ENCODE peak calls at places on chromosomes 16 and 17, in seven cellular contexts. Y is heart right ventricle, B is left ventricle myocardium inferior, Q is HFF-Myc, K is astrocyte of the spinal cord, P is choroid plexus epithelial cell, D is AG10803. V is an unnamed sample.

GRCh38 chr16:74726736-74727135 is 26.1 kb upstream of the MLKL start:
- DNase-seq in Y (no peak), B (no peak), Q (no peak), K (no peak), P (peak; percentile 18), D (no peak), V (no peak)

GRCh38 chr17:72456026-72456569 is 335.3 kb downstream of the SOX9 start:
- DNase-seq in Y (no peak), B (no peak), Q (no peak), K (peak; percentile 60), P (peak; percentile 40), D (peak; percentile 33), V (peak; percentile 33)

GRCh38 chr16:71930993-71931392 is 35.7 kb downstream of the IST1 start:
- DNase-seq in Y (no peak), B (no peak), Q (no peak), K (no peak), P (no peak), D (no peak), V (no peak)

GRCh38 chr17:55691666-55692065 is 31.0 kb downstream of the TMEM100 start:
- DNase-seq in Y (no peak), B (no peak), Q (no peak), K (no peak), P (no peak), D (no peak), V (no peak)

GRCh38 chr16:11405331-11406176 is 60.3 kb downstream of the RMI2 start:
- DNase-seq in Y (no peak), B (no peak), Q (no peak), K (no peak), P (peak; percentile 38), D (no peak), V (peak; percentile 39)

GRCh38 chr17:76390003-76390421 is 5.6 kb downstream of the SPHK1 start:
- DNase-seq in Y (no peak), B (no peak), Q (no peak), K (no peak), P (no peak), D (no peak), V (no peak)

GRCh38 chr17:81484195-81484979 is 28.2 kb downstream of the ACTG1 start:
- DNase-seq in Y (peak; percentile 90), B (peak; percentile 88), Q (no peak), K (peak; percentile 73), P (peak; percentile 82), D (peak; percentile 74), V (peak; percentile 71)

GRCh38 chr17:57425903-57426574 is 169.7 kb downstream of the MSI2 start:
- DNase-seq in Y (no peak), B (no peak), Q (no peak), K (no peak), P (no peak), D (no peak), V (no peak)

GRCh38 chr17:13509561-13509960 is 92.2 kb downstream of the HS3ST3A1 start:
- DNase-seq in Y (no peak), B (no peak), Q (no peak), K (no peak), P (peak; percentile 36), D (no peak), V (no peak)

GRCh38 chr16:57859331-57859730 is 57.0 kb upstream of the KIFC3 start:
- DNase-seq in Y (no peak), B (no peak), Q (no peak), K (peak; percentile 64), P (peak; percentile 85), D (peak; percentile 10), V (peak; percentile 15)

GRCh38 chr17:45782889-45783592 is 1.1 kb upstream of the CRHR1 start:
- DNase-seq in Y (no peak), B (no peak), Q (no peak), K (no peak), P (no peak), D (no peak), V (peak; percentile 31)

GRCh38 chr17:75894049-75894742 is 2.6 kb downstream of the TRIM65 start:
- DNase-seq in Y (no peak), B (no peak), Q (no peak), K (no peak), P (no peak), D (no peak), V (peak; percentile 18)

GRCh38 chr17:57614742-57615141 is 130.4 kb downstream of the CCDC182 start:
- DNase-seq in Y (no peak), B (no peak), Q (no peak), K (no peak), P (no peak), D (no peak), V (no peak)

GRCh38 chr16:49527621-49528020 is 154.0 kb downstream of the C16orf78 start:
- DNase-seq in Y (no peak), B (no peak), Q (no peak), K (peak; percentile 7), P (peak; percentile 31), D (no peak), V (no peak)

GRCh38 chr16:49528035-49528434 is 154.4 kb downstream of the C16orf78 start:
- DNase-seq in Y (no peak), B (no peak), Q (no peak), K (peak; percentile 48), P (peak; percentile 56), D (no peak), V (no peak)

GRCh38 chr16:49529646-49530045 is 156.0 kb downstream of the C16orf78 start:
- DNase-seq in Y (no peak), B (no peak), Q (no peak), K (no peak), P (no peak), D (no peak), V (no peak)

GRCh38 chr16:49526966-49527365 is 153.4 kb downstream of the C16orf78 start:
- DNase-seq in Y (no peak), B (no peak), Q (no peak), K (no peak), P (no peak), D (no peak), V (no peak)

DNA sequence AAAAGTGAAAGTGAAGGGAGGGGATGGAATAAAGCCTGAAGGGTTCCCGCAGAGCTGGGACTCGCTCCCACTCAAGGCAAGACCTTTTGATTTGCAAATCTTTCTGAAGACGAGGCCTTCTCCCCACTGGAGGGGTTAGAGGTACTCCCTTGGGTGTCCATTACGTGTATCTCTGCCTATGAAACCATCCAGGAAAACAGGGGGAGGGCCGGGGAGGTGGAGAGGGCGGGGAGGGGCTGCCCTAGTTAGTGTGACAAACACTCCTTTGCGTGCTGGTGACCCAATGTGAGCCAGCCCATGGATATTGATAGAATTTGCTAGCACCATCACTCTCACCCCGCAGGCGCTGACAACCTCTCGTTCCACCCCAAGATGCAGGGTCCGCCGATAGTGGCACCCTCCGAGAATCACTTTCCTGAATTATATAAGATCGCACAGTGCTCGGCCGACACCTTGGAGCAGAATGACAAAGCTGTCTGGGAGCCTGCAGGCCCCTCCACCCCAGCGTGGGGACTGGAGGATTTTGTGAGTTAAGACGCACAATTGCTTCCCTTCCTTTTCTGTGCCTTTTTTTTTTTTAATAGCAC is 155.1 kb downstream of the C16orf78 start:
- DNase-seq in Y (no peak), B (no peak), Q (no peak), K (no peak), P (no peak), D (no peak), V (no peak)
- H3K4me3 ChIP-seq in Y (peak overlapping the region; percentile 45), B (peak overlapping the region; percentile 57), Q (no peak overlapping the region), K (peak overlapping the region; percentile 24), P (peak overlapping the region; percentile 54), D (peak overlapping the region; percentile 12), V (no peak overlapping the region)

DNA sequence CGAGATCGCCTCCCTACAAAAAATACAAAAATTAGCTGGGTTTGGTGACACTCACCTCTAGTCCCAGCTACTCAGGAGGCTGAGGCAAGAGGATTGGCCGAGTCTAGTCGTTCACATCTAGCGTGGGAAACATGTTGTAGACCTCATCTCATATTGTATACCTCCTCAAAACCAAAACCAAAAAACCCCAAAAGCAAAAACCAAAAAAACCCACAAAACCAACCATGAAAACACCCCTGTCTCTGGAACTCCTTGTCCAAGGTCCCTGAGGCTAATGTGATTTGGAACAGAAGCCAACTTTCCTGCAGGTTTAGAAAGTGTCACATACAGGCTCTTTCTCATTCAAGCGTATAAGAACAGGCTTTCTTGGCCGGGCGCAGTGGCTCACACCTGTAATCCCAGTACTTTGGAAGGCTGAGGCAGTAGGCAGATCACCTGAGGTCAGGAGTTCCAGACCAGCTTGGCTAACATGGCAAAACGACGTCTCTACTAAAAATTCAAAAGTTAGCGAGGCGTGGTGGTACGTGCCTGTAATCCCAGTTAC is 29.0 kb downstream of the RAB11FIP3 start:
- DNase-seq in Y (no peak), B (no peak), Q (no peak), K (no peak), P (no peak), D (no peak), V (no peak)
- TF ChIP-seq CTCF in Y (no peak), B (no peak), Q (no peak), K (no peak), P (no peak), D (no peak), V (no peak)

GRCh38 chr16:89171216-89172170 is at the start of gene CDH15:
- DNase-seq in Y (peak; percentile 90), B (peak; percentile 87), Q (peak; percentile 70), K (peak; percentile 80), P (peak; percentile 90), D (peak; percentile 78), V (peak; percentile 84)

GRCh38 chr16:89170346-89171215 is 967 bp upstream of the CDH15 start:
- DNase-seq in Y (no peak), B (no peak), Q (no peak), K (no peak), P (no peak), D (no peak), V (no peak)

GRCh38 chr16:89173629-89173921 is 2.0 kb downstream of the CDH15 start:
- DNase-seq in Y (no peak), B (no peak), Q (no peak), K (no peak), P (no peak), D (no peak), V (no peak)

GRCh38 chr16:89172901-89173628 is 1.5 kb downstream of the CDH15 start:
- DNase-seq in Y (no peak), B (no peak), Q (no peak), K (no peak), P (no peak), D (no peak), V (no peak)

DNA sequence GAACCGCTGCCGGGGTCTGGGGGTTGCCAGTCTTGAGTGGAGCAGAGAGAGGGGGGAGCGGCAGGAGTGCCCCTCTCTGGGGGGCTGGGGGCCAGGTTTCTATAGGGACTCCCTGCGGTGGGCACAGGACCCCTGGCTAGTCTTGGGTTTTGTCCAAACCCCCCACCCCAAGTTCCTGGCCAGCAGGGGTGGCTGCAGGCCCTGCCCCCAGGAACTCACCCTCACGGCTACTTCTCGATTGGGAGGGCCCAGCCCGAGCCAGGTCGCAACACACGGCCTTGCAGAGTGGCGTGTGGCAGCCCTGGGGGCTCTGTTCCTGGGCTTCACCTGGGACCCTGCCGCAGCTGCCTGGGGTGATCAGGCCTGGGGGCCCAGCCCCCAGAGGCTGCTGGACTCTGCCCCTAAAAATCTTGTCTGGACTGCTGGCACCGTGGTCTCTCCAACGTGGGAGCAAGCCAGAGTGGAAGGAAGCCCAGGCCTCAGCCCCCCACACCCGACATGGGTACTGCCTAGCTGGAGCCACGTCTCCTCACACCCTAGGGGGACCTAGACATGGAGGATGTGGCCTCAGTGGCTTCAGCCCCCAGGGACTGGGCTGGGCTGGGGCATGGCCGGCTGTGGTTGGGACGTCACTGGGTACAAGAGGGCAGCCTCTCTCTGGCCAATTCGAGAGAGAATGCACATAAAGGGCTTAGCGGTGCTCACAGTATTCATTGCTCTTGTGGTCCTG is 788 bp downstream of the CDH15 start:
- DNase-seq in Y (no peak), B (no peak), Q (no peak), K (no peak), P (no peak), D (no peak), V (no peak)
- H3K4me3 ChIP-seq in Y (no peak overlapping the region), B (no peak overlapping the region), Q (no peak overlapping the region), K (no peak overlapping the region), P (no peak overlapping the region), D (no peak overlapping the region), V (no peak overlapping the region)

GRCh38 chr16:68085259-68086071 is at the start of gene NFATC3:
- DNase-seq in Y (peak; percentile 99), B (peak; percentile 99), Q (no peak), K (peak; percentile 98), P (peak; percentile 97), D (peak; percentile 97), V (peak; percentile 97)
- TF ChIP-seq CTCF in Y (peak; percentile 18), B (no peak), Q (no peak), K (no peak), P (no peak), D (no peak), V (no peak)

V was measured in foreskin fibroblast.